ENCODE peak calls at places on chromosomes 5 and 9, in eight cellular contexts. One of them, this sample, is unnamed.
A peak's percentile ranks its signal among the peaks of the same experiment; 100 is the strongest.

GRCh38 chr9:112789493-112789892 is 38.9 kb downstream of the SNX30 start:
- DNase-seq in SIG-M5: no peak
- DNase-seq in neural crest cell: no peak
- DNase-seq in amniotic stem cell: no peak
- DNase-seq in K562: no peak
- DNase-seq in stimulated activated CD4-positive, alpha-beta T cell treated with anti-CD3 and anti-CD28 coated beads, Interleukin-15, amount 100 ng/mL, for 48 hours: no peak
- DNase-seq in GM20000: no peak
- DNase-seq in HS-5: no peak
- DNase-seq in this sample: no peak

GRCh38 chr5:132389453-132390286 is 20.2 kb downstream of the SLC22A5 start:
- DNase-seq in K562: peak; percentile 29
- DNase-seq in HS-5: peak; percentile 99
- DNase-seq in SIG-M5: no peak
- DNase-seq in neural crest cell: no peak
- DNase-seq in amniotic stem cell: peak; percentile 100
- DNase-seq in stimulated activated CD4-positive, alpha-beta T cell treated with anti-CD3 and anti-CD28 coated beads, Interleukin-15, amount 100 ng/mL, for 48 hours: no peak
- DNase-seq in GM20000: no peak
- DNase-seq in this sample: no peak

GRCh38 chr9:133340916-133341315 is 4.9 kb upstream of the SURF6 start:
- DNase-seq in K562: no peak
- DNase-seq in amniotic stem cell: no peak
- DNase-seq in SIG-M5: no peak
- DNase-seq in neural crest cell: no peak
- DNase-seq in HS-5: no peak
- DNase-seq in stimulated activated CD4-positive, alpha-beta T cell treated with anti-CD3 and anti-CD28 coated beads, Interleukin-15, amount 100 ng/mL, for 48 hours: no peak
- DNase-seq in GM20000: no peak
- DNase-seq in this sample: no peak

GRCh38 chr5:67240846-67241245 is 44.2 kb upstream of the CD180 start:
- DNase-seq in neural crest cell: no peak
- DNase-seq in stimulated activated CD4-positive, alpha-beta T cell treated with anti-CD3 and anti-CD28 coated beads, Interleukin-15, amount 100 ng/mL, for 48 hours: no peak
- DNase-seq in GM20000: no peak
- DNase-seq in SIG-M5: no peak
- DNase-seq in amniotic stem cell: no peak
- DNase-seq in K562: no peak
- DNase-seq in HS-5: no peak
- DNase-seq in this sample: no peak

GRCh38 chr5:82106806-82107205 is 135.0 kb downstream of the ATG10 start:
- DNase-seq in amniotic stem cell: no peak
- DNase-seq in neural crest cell: no peak
- DNase-seq in stimulated activated CD4-positive, alpha-beta T cell treated with anti-CD3 and anti-CD28 coated beads, Interleukin-15, amount 100 ng/mL, for 48 hours: no peak
- DNase-seq in GM20000: no peak
- DNase-seq in HS-5: no peak
- DNase-seq in K562: no peak
- DNase-seq in SIG-M5: no peak
- DNase-seq in this sample: no peak

GRCh38 chr9:36993933-36994764 is 39.9 kb downstream of the PAX5 start:
- DNase-seq in HS-5: no peak
- DNase-seq in neural crest cell: no peak
- DNase-seq in K562: no peak
- DNase-seq in amniotic stem cell: no peak
- DNase-seq in GM20000: peak; percentile 83
- DNase-seq in SIG-M5: no peak
- DNase-seq in stimulated activated CD4-positive, alpha-beta T cell treated with anti-CD3 and anti-CD28 coated beads, Interleukin-15, amount 100 ng/mL, for 48 hours: no peak
- DNase-seq in this sample: peak; percentile 94

GRCh38 chr9:18543406-18543965 is 69.5 kb downstream of the ADAMTSL1 start:
- DNase-seq in K562: no peak
- DNase-seq in stimulated activated CD4-positive, alpha-beta T cell treated with anti-CD3 and anti-CD28 coated beads, Interleukin-15, amount 100 ng/mL, for 48 hours: no peak
- DNase-seq in SIG-M5: no peak
- DNase-seq in HS-5: peak; percentile 68
- DNase-seq in amniotic stem cell: peak; percentile 47
- DNase-seq in GM20000: no peak
- DNase-seq in neural crest cell: no peak
- DNase-seq in this sample: no peak

GRCh38 chr9:86175743-86176456 is 76.5 kb upstream of the GOLM1 start:
- DNase-seq in HS-5: no peak
- DNase-seq in GM20000: no peak
- DNase-seq in stimulated activated CD4-positive, alpha-beta T cell treated with anti-CD3 and anti-CD28 coated beads, Interleukin-15, amount 100 ng/mL, for 48 hours: no peak
- DNase-seq in SIG-M5: no peak
- DNase-seq in K562: no peak
- DNase-seq in amniotic stem cell: no peak
- DNase-seq in neural crest cell: no peak
- DNase-seq in this sample: no peak

GRCh38 chr9:129838707-129839259 is 3.5 kb downstream of the USP20 start:
- DNase-seq in stimulated activated CD4-positive, alpha-beta T cell treated with anti-CD3 and anti-CD28 coated beads, Interleukin-15, amount 100 ng/mL, for 48 hours: peak; percentile 42
- DNase-seq in K562: no peak
- DNase-seq in GM20000: no peak
- DNase-seq in HS-5: peak; percentile 57
- DNase-seq in amniotic stem cell: peak; percentile 87
- DNase-seq in SIG-M5: no peak
- DNase-seq in neural crest cell: no peak
- DNase-seq in this sample: no peak

GRCh38 chr5:40226906-40227305 is 452.8 kb upstream of the PTGER4 start:
- DNase-seq in SIG-M5: no peak
- DNase-seq in neural crest cell: no peak
- DNase-seq in GM20000: no peak
- DNase-seq in HS-5: no peak
- DNase-seq in K562: no peak
- DNase-seq in stimulated activated CD4-positive, alpha-beta T cell treated with anti-CD3 and anti-CD28 coated beads, Interleukin-15, amount 100 ng/mL, for 48 hours: no peak
- DNase-seq in amniotic stem cell: no peak
- DNase-seq in this sample: no peak

GRCh38 chr5:150498501-150498900 is 9.4 kb upstream of the NDST1 start:
- DNase-seq in stimulated activated CD4-positive, alpha-beta T cell treated with anti-CD3 and anti-CD28 coated beads, Interleukin-15, amount 100 ng/mL, for 48 hours: no peak
- DNase-seq in SIG-M5: no peak
- DNase-seq in HS-5: no peak
- DNase-seq in GM20000: no peak
- DNase-seq in K562: no peak
- DNase-seq in amniotic stem cell: no peak
- DNase-seq in neural crest cell: peak; percentile 12
- DNase-seq in this sample: no peak

GRCh38 chr9:126704157-126704941 is 90.6 kb downstream of the LMX1B start:
- DNase-seq in stimulated activated CD4-positive, alpha-beta T cell treated with anti-CD3 and anti-CD28 coated beads, Interleukin-15, amount 100 ng/mL, for 48 hours: no peak
- DNase-seq in GM20000: peak; percentile 31
- DNase-seq in neural crest cell: no peak
- DNase-seq in SIG-M5: no peak
- DNase-seq in K562: peak; percentile 67
- DNase-seq in HS-5: peak; percentile 24
- DNase-seq in amniotic stem cell: peak; percentile 38
- DNase-seq in this sample: peak; percentile 74

GRCh38 chr5:180790020-180790419 is 12.6 kb downstream of the MGAT1 start:
- DNase-seq in HS-5: no peak
- DNase-seq in GM20000: no peak
- DNase-seq in neural crest cell: no peak
- DNase-seq in K562: no peak
- DNase-seq in SIG-M5: no peak
- DNase-seq in stimulated activated CD4-positive, alpha-beta T cell treated with anti-CD3 and anti-CD28 coated beads, Interleukin-15, amount 100 ng/mL, for 48 hours: no peak
- DNase-seq in amniotic stem cell: no peak
- DNase-seq in this sample: peak; percentile 81

GRCh38 chr5:76291305-76292077 is 111.6 kb upstream of the IQGAP2 start:
- DNase-seq in SIG-M5: no peak
- DNase-seq in amniotic stem cell: no peak
- DNase-seq in GM20000: no peak
- DNase-seq in stimulated activated CD4-positive, alpha-beta T cell treated with anti-CD3 and anti-CD28 coated beads, Interleukin-15, amount 100 ng/mL, for 48 hours: no peak
- DNase-seq in neural crest cell: no peak
- DNase-seq in K562: no peak
- DNase-seq in HS-5: no peak
- DNase-seq in this sample: no peak